ENCODE peak calls at places on chromosomes 3 and 15, in six cellular contexts. O, U, A, M, R and Y are unnamed samples.

GRCh38 chr3:16126634-16127033 is 47.8 kb upstream of the GALNT15 start:
- DNase-seq in O (no peak), U (no peak), A (no peak), M (peak), R (no peak), Y (no peak)

GRCh38 chr3:129326138-129326537 is 47.5 kb downstream of the HMCES start:
- DNase-seq in O (no peak), U (no peak), A (no peak), M (no peak), R (no peak), Y (no peak)

GRCh38 chr3:43477600-43477999 is 144.2 kb downstream of the ANO10 start:
- DNase-seq in O (no peak), U (no peak), A (peak), M (no peak), R (peak), Y (no peak)

GRCh38 chr3:57100046-57100695 is 39.7 kb downstream of the SPATA12 start:
- DNase-seq in O (peak), U (peak), A (no peak), M (peak), R (peak), Y (peak)

GRCh38 chr15:64092075-64092820 is 1.4 kb downstream of the CIAO2A start:
- DNase-seq in O (no peak), U (no peak), A (no peak), M (no peak), R (no peak), Y (no peak)

GRCh38 chr3:73502609-73503560 is 121.9 kb downstream of the PDZRN3 start:
- DNase-seq in O (peak), U (peak), A (no peak), M (peak), R (peak), Y (peak)

GRCh38 chr3:18900994-18901393 is 247.3 kb upstream of the KCNH8 start:
- DNase-seq in O (no peak), U (no peak), A (no peak), M (no peak), R (no peak), Y (no peak)

GRCh38 chr3:177979684-177980083 is 556.6 kb upstream of the KCNMB2 start:
- DNase-seq in O (no peak), U (no peak), A (no peak), M (no peak), R (no peak), Y (no peak)

GRCh38 chr3:64300790-64301423 is 75.6 kb upstream of the PRICKLE2 start:
- DNase-seq in O (no peak), U (no peak), A (no peak), M (no peak), R (no peak), Y (no peak)

GRCh38 chr15:38242055-38242454 is 10.6 kb upstream of the SPRED1 start:
- DNase-seq in O (no peak), U (no peak), A (no peak), M (no peak), R (no peak), Y (no peak)

GRCh38 chr3:111627092-111627491 is 31.9 kb upstream of the ZBED2 start:
- DNase-seq in O (no peak), U (no peak), A (no peak), M (no peak), R (no peak), Y (no peak)

GRCh38 chr3:57974796-57975388 is 33.3 kb upstream of the FLNB start:
- DNase-seq in O (no peak), U (no peak), A (no peak), M (no peak), R (no peak), Y (no peak)

GRCh38 chr15:42704492-42704926 is 32.4 kb downstream of the CDAN1 start:
- DNase-seq in O (no peak), U (peak), A (no peak), M (peak), R (peak), Y (peak)

GRCh38 chr3:197006446-197006845 is 23.2 kb downstream of the MELTF start:
- DNase-seq in O (no peak), U (no peak), A (no peak), M (no peak), R (no peak), Y (no peak)

GRCh38 chr3:195768831-195769303 is 42.9 kb downstream of the MUC4 start:
- DNase-seq in O (no peak), U (no peak), A (no peak), M (no peak), R (no peak), Y (no peak)

GRCh38 chr3:170475091-170475705 is 56.5 kb downstream of the CLDN11 start:
- DNase-seq in O (no peak), U (no peak), A (no peak), M (no peak), R (no peak), Y (no peak)

GRCh38 chr3:111853071-111853470 is 6.0 kb upstream of the PHLDB2 start:
- DNase-seq in O (no peak), U (no peak), A (no peak), M (no peak), R (no peak), Y (no peak)

GRCh38 chr3:73143821-73144237 is 82.4 kb downstream of the EBLN2 start:
- DNase-seq in O (no peak), U (no peak), A (no peak), M (no peak), R (no peak), Y (no peak)

GRCh38 chr15:82894971-82895520 is 57.5 kb downstream of the HOMER2 start:
- DNase-seq in O (no peak), U (peak), A (no peak), M (no peak), R (no peak), Y (no peak)

GRCh38 chr3:172138792-172139507 is 99.6 kb downstream of the FNDC3B start:
- DNase-seq in O (peak), U (peak), A (peak), M (no peak), R (no peak), Y (no peak)

GRCh38 chr3:122777563-122777962 is 16.1 kb downstream of the HSPBAP1 start:
- DNase-seq in O (no peak), U (no peak), A (no peak), M (no peak), R (no peak), Y (no peak)

GRCh38 chr3:193863657-193864323 is 270.8 kb downstream of the OPA1 start:
- DNase-seq in O (peak), U (peak), A (no peak), M (no peak), R (no peak), Y (no peak)

GRCh38 chr3:17740703-17741102 is 1.7 kb downstream of the TBC1D5 start:
- DNase-seq in O (no peak), U (peak), A (no peak), M (no peak), R (no peak), Y (no peak)

GRCh38 chr15:87620393-87620792 is 636.1 kb downstream of the NTRK3 start:
- DNase-seq in O (no peak), U (no peak), A (no peak), M (no peak), R (no peak), Y (no peak)

GRCh38 chr15:37794947-37795346 is 139.5 kb upstream of the TMCO5A start:
- DNase-seq in O (no peak), U (no peak), A (no peak), M (no peak), R (no peak), Y (no peak)

GRCh38 chr3:156536524-156537316 is 18.2 kb downstream of the SSR3 start:
- DNase-seq in O (no peak), U (no peak), A (no peak), M (no peak), R (no peak), Y (no peak)

GRCh38 chr3:121943434-121943833 is 49.2 kb downstream of the SLC15A2 start:
- DNase-seq in O (no peak), U (no peak), A (no peak), M (no peak), R (no peak), Y (no peak)

GRCh38 chr3:29385056-29385455 is 104.2 kb downstream of the RBMS3 start:
- DNase-seq in O (no peak), U (no peak), A (no peak), M (no peak), R (no peak), Y (no peak)

GRCh38 chr3:172680684-172681083 is 30.2 kb downstream of the NCEH1 start:
- DNase-seq in O (no peak), U (no peak), A (no peak), M (no peak), R (no peak), Y (no peak)

GRCh38 chr15:70095387-70096214 is 2.1 kb downstream of the TLE3 start:
- DNase-seq in O (peak), U (peak), A (peak), M (peak), R (peak), Y (peak)

GRCh38 chr15:74231475-74231874 is 4.7 kb upstream of the CCDC33 start:
- DNase-seq in O (no peak), U (no peak), A (no peak), M (no peak), R (no peak), Y (no peak)

GRCh38 chr3:172132721-172133311 is 93.4 kb downstream of the FNDC3B start:
- DNase-seq in O (no peak), U (no peak), A (no peak), M (no peak), R (no peak), Y (no peak)

GRCh38 chr3:79632842-79633241 is 135.0 kb downstream of the ROBO1 start:
- DNase-seq in O (no peak), U (no peak), A (no peak), M (no peak), R (no peak), Y (no peak)

GRCh38 chr15:79071901-79072300 is 18.7 kb downstream of the RASGRF1 start:
- DNase-seq in O (peak), U (no peak), A (no peak), M (no peak), R (no peak), Y (no peak)

GRCh38 chr3:126487151-126487771 is 11.6 kb upstream of the ZXDC start:
- DNase-seq in O (no peak), U (no peak), A (peak), M (peak), R (no peak), Y (no peak)

GRCh38 chr15:68367992-68368391 is 64.0 kb downstream of the ITGA11 start:
- DNase-seq in O (no peak), U (no peak), A (no peak), M (no peak), R (no peak), Y (no peak)

GRCh38 chr3:39189150-39189510 is 3.3 kb downstream of the XIRP1 start:
- DNase-seq in O (no peak), U (no peak), A (no peak), M (no peak), R (no peak), Y (no peak)
- TF ChIP-seq CTCF in O (no peak), U (no peak), A (no peak), M (no peak), R (no peak), Y (no peak)

DNA sequence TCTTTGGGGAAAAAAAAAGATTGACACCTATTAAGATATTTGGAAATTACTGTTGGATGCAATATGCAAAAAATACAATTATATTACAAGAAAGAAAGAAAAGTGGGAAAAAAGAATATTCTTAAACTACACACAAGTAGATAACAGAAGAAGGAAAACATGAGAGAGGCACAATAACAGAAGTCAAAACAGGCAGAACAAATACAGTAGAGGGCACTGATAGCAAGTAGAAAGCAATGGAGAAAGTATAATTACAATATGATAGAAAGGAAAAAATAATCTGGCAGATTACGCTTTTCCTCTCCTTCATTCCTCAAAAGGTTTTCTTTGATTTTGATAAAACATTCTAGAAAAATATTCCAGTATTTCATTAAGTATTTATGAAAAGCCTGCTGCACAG is 72.1 kb downstream of the ADAM10 start:
- DNase-seq in O (no peak), U (no peak), A (no peak), M (no peak), R (no peak), Y (no peak)
- TF ChIP-seq CTCF in O (peak), U (no peak), A (no peak), M (no peak), R (no peak), Y (no peak)

DNA sequence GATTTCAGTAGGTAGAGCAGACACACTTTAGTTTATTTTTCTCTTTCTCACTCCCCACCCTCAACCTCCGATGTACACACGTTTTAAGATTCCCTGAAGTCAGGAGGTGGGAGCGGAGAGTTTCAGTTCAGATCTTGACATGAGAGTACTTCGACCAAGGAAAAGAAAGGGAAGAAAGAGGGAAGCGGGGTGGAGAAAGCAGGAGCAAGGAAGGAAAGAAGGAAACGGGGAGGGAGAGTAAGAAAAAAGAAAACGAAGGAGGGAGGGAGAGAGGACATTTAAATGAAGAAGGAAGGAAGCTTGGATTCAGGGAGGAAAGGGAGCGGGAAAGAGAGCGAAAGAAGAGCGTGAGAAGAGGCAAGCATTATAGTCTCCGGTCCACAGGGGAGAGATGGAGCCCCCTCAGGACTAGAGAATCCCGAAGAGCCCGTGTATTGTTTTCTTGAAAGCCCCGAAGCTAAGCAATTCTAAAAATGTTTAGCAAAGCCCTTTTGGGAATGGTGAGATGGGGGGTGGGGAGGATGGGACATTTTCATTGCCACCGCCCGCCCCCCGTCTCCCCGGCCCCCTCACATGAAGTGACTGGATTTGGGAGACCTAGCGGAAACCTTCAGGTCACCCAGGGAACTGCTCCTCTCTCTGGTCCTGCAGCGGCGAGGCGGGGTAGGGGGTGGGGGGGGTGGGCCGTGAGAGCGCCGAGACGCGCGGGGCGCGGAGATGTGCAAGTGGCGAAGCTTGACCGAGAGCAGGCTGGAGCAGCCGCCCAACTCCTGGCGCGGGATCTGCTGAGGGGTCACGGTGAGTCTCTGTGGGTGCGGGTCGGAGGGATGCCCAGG is 942 bp upstream of the MME start:
- DNase-seq in O (no peak), U (no peak), A (no peak), M (peak), R (no peak), Y (no peak)
- TF ChIP-seq CTCF in O (no peak), U (no peak), A (no peak), M (no peak), R (no peak), Y (peak)

GRCh38 chr15:46088486-46089437 is 453.9 kb downstream of the SQOR start:
- DNase-seq in O (no peak), U (no peak), A (no peak), M (no peak), R (no peak), Y (no peak)

GRCh38 chr15:46089438-46090044 is 454.7 kb downstream of the SQOR start:
- DNase-seq in O (no peak), U (no peak), A (no peak), M (no peak), R (no peak), Y (no peak)

DNA sequence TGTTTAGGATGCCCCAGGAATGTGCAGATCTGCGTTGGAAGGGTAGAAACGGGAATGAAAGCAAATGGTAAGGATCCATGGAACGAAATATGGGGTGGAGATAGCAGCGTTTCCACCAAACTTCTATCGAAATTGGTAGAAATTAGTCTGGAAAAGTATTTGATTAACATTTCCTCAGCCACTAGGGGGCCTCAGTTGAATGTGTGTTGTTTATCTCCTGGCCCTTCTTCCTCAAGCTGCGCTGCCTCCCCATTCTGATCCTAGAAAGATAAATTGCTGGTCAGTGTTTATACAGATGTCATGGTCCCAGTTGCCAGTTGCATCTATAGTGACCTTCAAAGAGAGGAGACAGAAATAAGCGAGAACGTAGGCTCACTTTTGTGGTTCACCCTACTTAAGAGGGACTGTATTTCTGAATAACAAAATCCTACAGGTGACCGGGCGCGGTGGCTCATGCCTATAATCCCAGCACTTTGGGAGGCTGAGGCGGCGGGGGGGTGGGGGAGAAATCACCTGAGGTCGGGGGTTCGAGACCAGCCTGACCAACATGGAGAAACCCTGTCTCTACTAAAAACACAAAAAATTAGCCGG is 457.1 kb downstream of the SQOR start:
- DNase-seq in O (no peak), U (peak), A (no peak), M (peak), R (no peak), Y (no peak)
- TF ChIP-seq CTCF in O (peak), U (peak), A (peak), M (peak), R (no peak), Y (peak)